ENCODE peak calls at places on chromosomes 4 and X, in seven cellular contexts. D, S, H, C, J, L and V are unnamed samples.

GRCh38 chrX:118823263-118824172 is at the start of gene ZCCHC12:
- DNase-seq in H (peak; percentile 65), S (peak; percentile 87), L (peak; percentile 93), D (peak; percentile 27), C (peak; percentile 16), J (no peak), V (peak; percentile 41)

GRCh38 chrX:24860140-24860539 is 155.6 kb downstream of the ARX start:
- DNase-seq in H (no peak), J (no peak), L (no peak), C (no peak), D (no peak), S (no peak), V (no peak)

GRCh38 chrX:70754169-70754843 is 154.2 kb downstream of the TEX11 start:
- DNase-seq in J (no peak), H (no peak), S (no peak), L (no peak), D (no peak), C (no peak), V (no peak)

GRCh38 chrX:25076941-25077500 is 61.3 kb upstream of the ARX start:
- DNase-seq in D (no peak), C (no peak), H (no peak), S (no peak), J (no peak), L (no peak), V (no peak)

GRCh38 chr4:150135134-150135773 is 57.0 kb downstream of the DCLK2 start:
- DNase-seq in D (no peak), J (no peak), S (no peak), H (no peak), C (no peak), L (no peak), V (no peak)

GRCh38 chr4:186606593-186606992 is 51.2 kb upstream of the MTNR1A start:
- DNase-seq in L (peak; percentile 57), D (no peak), H (no peak), C (no peak), S (no peak), J (no peak), V (no peak)

GRCh38 chrX:104669063-104669462 is 103.1 kb downstream of the IL1RAPL2 start:
- DNase-seq in D (no peak), C (no peak), J (no peak), H (no peak), S (no peak), L (no peak), V (no peak)

GRCh38 chrX:68083510-68083909 is 349.8 kb downstream of the OPHN1 start:
- DNase-seq in S (no peak), L (no peak), H (no peak), C (no peak), D (no peak), J (no peak), V (no peak)

GRCh38 chr4:145956288-145956890 is 17.8 kb upstream of the ZNF827 start:
- DNase-seq in H (peak; percentile 52), J (no peak), S (peak; percentile 59), C (no peak), D (no peak), L (peak; percentile 80), V (peak; percentile 17)

GRCh38 chr4:92714640-92715039 is 410.9 kb downstream of the GRID2 start:
- DNase-seq in S (no peak), J (no peak), D (no peak), L (no peak), H (no peak), C (no peak), V (no peak)

GRCh38 chrX:72330131-72330530 is 24.4 kb upstream of the CITED1 start:
- DNase-seq in H (no peak), L (no peak), J (no peak), D (no peak), C (no peak), S (no peak), V (no peak)

GRCh38 chr4:188031751-188032150 is 36.2 kb downstream of the ZFP42 start:
- DNase-seq in H (no peak), J (no peak), D (no peak), L (peak; percentile 79), S (no peak), C (no peak), V (no peak)

GRCh38 chr4:40305329-40306193 is 29.6 kb upstream of the CHRNA9 start:
- DNase-seq in H (no peak), L (no peak), S (no peak), D (no peak), J (no peak), C (no peak), V (no peak)

DNA sequence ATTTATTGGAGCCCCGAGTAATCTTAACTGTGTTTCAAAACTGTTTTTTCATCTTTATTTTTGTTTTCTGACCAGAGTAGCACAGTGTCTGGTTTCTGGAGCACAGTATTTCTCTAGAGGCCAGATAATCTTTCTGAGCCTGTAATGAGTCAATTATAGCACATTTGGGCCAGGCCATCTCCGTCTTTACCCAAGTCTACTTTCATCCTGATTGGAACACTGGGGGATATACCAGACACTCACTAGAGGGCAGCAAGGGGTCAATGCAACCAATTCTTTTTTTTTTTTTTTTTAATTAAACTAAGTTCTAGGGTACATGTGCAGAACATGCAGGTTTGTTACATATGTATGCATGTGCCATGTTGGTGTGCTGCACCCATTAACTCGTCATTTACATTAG is 282.0 kb downstream of the ARHGAP24 start:
- DNase-seq in C (no peak), H (peak; percentile 38), J (no peak), L (peak; percentile 64), S (peak; percentile 31), D (no peak), V (peak; percentile 28)
- TF ChIP-seq CTCF in C (peak; percentile 60), H (peak; percentile 24), J (no peak), L (peak; percentile 71), S (peak; percentile 53), D (peak; percentile 52), V (no peak)

GRCh38 chr4:148425327-148426110 is 16.7 kb downstream of the NR3C2 start:
- DNase-seq in C (no peak), D (no peak), H (no peak), S (no peak), J (no peak), L (no peak), V (no peak)
- TF ChIP-seq CTCF in C (no peak), D (peak; percentile 3), H (peak; percentile 7), S (no peak), J (no peak), L (peak; percentile 56), V (no peak)

DNA sequence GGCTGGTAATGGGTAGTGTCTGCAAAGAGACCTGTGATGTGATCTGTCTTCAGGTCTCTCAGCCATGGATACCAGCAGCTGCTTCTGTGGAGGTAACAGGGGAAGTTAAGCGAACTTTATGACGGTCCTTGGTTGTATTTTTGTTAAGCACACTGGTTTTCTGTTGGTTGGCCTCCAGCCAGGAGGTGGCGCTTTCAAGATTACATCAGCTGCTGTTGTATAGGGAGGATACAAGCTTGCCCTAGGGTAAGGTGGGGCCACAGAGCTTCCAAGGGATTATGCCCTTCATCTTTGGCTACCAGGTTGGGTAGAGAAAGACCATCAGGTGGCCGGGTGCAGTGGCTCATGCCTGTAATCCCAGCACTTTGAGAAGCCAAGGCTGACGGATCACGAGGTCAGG is 834.2 kb upstream of the GALNTL6 start:
- DNase-seq in L (peak; percentile 56), C (no peak), D (no peak), J (no peak), H (peak; percentile 14), S (no peak), V (no peak)
- TF ChIP-seq CTCF in L (peak; percentile 13), C (no peak), D (no peak), J (no peak), H (no peak), S (no peak), V (no peak)

DNA sequence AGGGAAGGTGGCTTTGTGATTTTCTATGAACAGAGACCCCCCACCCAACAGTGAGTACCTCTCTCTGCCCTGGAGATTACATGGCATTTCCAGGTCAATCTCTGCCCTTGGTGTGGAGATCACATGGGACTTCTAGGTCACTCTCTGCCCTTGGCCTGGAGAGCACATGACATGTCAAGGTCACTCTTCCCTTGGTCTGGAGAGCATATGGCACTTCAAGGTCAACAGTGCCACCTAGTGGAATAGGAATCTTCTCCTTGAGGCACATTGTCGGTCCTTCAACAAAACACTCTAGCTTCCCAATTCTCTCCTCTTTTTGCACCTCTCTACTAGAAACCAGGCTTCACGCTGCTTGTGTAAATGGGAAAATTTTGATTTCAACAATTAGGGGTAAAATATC is 66.2 kb upstream of the TACR3 start:
- DNase-seq in L (peak; percentile 68), J (no peak), H (peak; percentile 52), D (peak; percentile 56), S (peak; percentile 48), C (no peak), V (peak; percentile 2)
- TF ChIP-seq CTCF in L (peak; percentile 86), J (no peak), H (peak; percentile 46), D (peak; percentile 64), S (peak; percentile 29), C (peak; percentile 23), V (peak; percentile 49)

DNA sequence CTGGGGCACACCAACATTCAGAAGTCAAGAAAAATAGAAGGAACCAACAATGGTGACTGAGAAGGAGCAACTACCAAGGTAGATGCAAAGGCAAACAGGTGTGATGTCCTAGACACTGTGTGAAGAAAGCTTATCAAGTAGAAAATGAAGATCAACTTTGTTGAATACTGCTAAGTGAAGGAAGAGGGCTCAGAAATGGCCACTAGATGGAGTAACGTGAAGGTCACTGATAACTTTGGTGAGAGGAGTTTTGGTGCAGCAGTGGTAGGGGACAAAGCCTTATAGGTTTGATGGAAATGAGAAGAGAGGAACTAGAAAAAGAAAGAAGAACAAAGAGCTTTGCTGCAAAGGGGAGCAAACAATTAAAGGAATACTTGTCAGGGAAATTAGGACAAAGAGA is 23.5 kb downstream of the OTC start:
- DNase-seq in S (peak; percentile 8), L (peak; percentile 42), J (no peak), H (peak; percentile 10), C (no peak), D (peak; percentile 0), V (peak; percentile 4)
- TF ChIP-seq CTCF in S (peak; percentile 50), L (peak; percentile 74), J (no peak), H (peak; percentile 59), C (peak; percentile 42), D (peak; percentile 58), V (peak; percentile 23)

GRCh38 chr4:7414046-7414445 is 20.7 kb downstream of the PSAPL1 start:
- DNase-seq in L (peak; percentile 30), H (no peak), J (no peak), S (no peak), D (no peak), C (peak; percentile 5), V (no peak)
- TF ChIP-seq CTCF in L (no peak), H (no peak), J (no peak), S (no peak), D (no peak), C (no peak), V (no peak)

DNA sequence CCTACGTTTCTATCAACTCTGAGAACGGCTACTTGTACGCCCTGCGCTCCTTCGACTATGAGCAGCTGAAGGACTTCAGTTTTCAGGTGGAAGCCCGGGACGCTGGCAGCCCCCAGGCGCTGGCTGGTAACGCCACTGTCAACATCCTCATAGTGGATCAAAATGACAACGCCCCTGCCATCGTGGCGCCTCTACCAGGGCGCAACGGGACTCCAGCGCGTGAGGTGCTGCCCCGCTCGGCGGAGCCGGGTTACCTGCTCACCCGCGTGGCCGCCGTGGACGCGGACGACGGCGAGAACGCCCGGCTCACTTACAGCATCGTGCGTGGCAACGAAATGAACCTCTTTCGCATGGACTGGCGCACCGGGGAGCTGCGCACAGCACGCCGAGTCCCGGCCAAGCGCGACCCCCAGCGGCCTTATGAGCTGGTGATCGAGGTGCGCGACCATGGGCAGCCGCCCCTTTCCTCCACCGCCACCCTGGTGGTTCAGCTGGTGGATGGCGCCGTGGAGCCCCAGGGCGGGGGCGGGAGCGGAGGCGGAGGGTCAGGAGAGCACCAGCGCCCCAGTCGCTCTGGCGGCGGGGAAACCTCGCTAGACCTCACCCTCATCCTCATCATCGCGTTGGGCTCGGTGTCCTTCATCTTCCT is 2.7 kb downstream of the PCDH10 start:
- DNase-seq in H (no peak), J (peak; percentile 77), C (no peak), L (peak; percentile 87), S (peak; percentile 70), D (no peak), V (no peak)
- TF ChIP-seq CTCF in H (no peak), J (no peak), C (no peak), L (peak; percentile 81), S (peak; percentile 33), D (no peak), V (no peak)